ENCODE peak calls at places on chromosomes 3 and 15, in four cellular contexts. Y is CD8-positive, alpha-beta T cell; T is mesothelial cell of epicardium; W is mammary epithelial cell. F is an unnamed sample.

GRCh38 chr3:172315401-172316091 is 132.7 kb downstream of the GHSR start:
- DNase-seq in Y (no peak), T (no peak), W (peak; percentile 58), F (no peak)

GRCh38 chr3:48011771-48012170 is 4.4 kb downstream of the MAP4 start:
- DNase-seq in Y (no peak), T (no peak), W (no peak), F (no peak)

GRCh38 chr15:74011610-74012009 is 17.1 kb downstream of the PML start:
- DNase-seq in Y (no peak), T (no peak), W (no peak), F (no peak)

GRCh38 chr3:146256851-146257486 is 6.1 kb upstream of the PLSCR4 start:
- DNase-seq in Y (no peak), T (no peak), W (no peak), F (no peak)

GRCh38 chr3:16288664-16289063 is 23.7 kb downstream of the OXNAD1 start:
- DNase-seq in Y (no peak), T (no peak), W (no peak), F (no peak)

GRCh38 chr3:136792931-136793330 is 26.0 kb upstream of the SLC35G2 start:
- DNase-seq in Y (no peak), T (no peak), W (no peak), F (no peak)

GRCh38 chr3:116678853-116679252 is 30.7 kb upstream of the TUSC7 start:
- DNase-seq in Y (no peak), T (no peak), W (no peak), F (no peak)

GRCh38 chr3:173021547-173022185 is 119.4 kb downstream of the SPATA16 start:
- DNase-seq in Y (no peak), T (no peak), W (no peak), F (no peak)

GRCh38 chr3:94024385-94024784 is 4.0 kb downstream of the STX19 start:
- DNase-seq in Y (no peak), T (no peak), W (no peak), F (no peak)

GRCh38 chr3:71035314-71035713 is 548.2 kb downstream of the FOXP1 start:
- DNase-seq in Y (no peak), T (no peak), W (no peak), F (no peak)

GRCh38 chr3:34483290-34483887 is 685.0 kb downstream of the PDCD6IP start:
- DNase-seq in Y (no peak), T (no peak), W (no peak), F (no peak)

GRCh38 chr3:144031938-144032337 is 60.3 kb downstream of the DIPK2A start:
- DNase-seq in Y (no peak), T (no peak), W (peak; percentile 6), F (no peak)

GRCh38 chr3:117628896-117629295 is 919.3 kb downstream of the TUSC7 start:
- DNase-seq in Y (no peak), T (no peak), W (no peak), F (no peak)

GRCh38 chr3:126259411-126260391 is 79.3 kb upstream of the ALDH1L1 start:
- DNase-seq in Y (no peak), T (no peak), W (no peak), F (no peak)

GRCh38 chr3:127799476-127800222 is 22.7 kb downstream of the MGLL start:
- DNase-seq in Y (no peak), T (no peak), W (peak; percentile 83), F (no peak)

GRCh38 chr3:182241777-182242556 is 530.2 kb downstream of the SOX2 start:
- DNase-seq in Y (no peak), T (no peak), W (no peak), F (no peak)

GRCh38 chr3:128278761-128279593 is 125.7 kb downstream of the EEFSEC start:
- DNase-seq in Y (no peak), T (peak; percentile 63), W (no peak), F (no peak)

GRCh38 chr15:52019394-52020252 is 604 bp downstream of the MAPK6 start:
- DNase-seq in Y (peak; percentile 26), T (peak; percentile 44), W (peak; percentile 92), F (peak; percentile 82)

GRCh38 chr3:155232605-155233004 is 60.9 kb downstream of the STRIT1 start:
- DNase-seq in Y (no peak), T (no peak), W (peak; percentile 92), F (no peak)

GRCh38 chr3:30613135-30613825 is 6.9 kb downstream of the TGFBR2 start:
- DNase-seq in Y (no peak), T (no peak), W (no peak), F (no peak)

GRCh38 chr3:71726106-71726505 is 904 bp upstream of the EIF4E3 start:
- DNase-seq in Y (peak; percentile 20), T (no peak), W (no peak), F (no peak)

GRCh38 chr3:57757642-57758297 is 1.7 kb downstream of the SLMAP start:
- DNase-seq in Y (no peak), T (no peak), W (peak; percentile 46), F (no peak)

GRCh38 chr3:191331443-191331842 is 1.1 kb upstream of the UTS2B start:
- DNase-seq in Y (no peak), T (no peak), W (peak; percentile 26), F (no peak)

GRCh38 chr15:60740787-60741354 is 261.9 kb upstream of the ICE2 start:
- DNase-seq in Y (no peak), T (no peak), W (no peak), F (no peak)
- TF ChIP-seq CTCF in Y (no peak), T (no peak), W (no peak), F (no peak)

GRCh38 chr3:53130179-53131135 is at the start of gene RFT1:
- DNase-seq in Y (peak; percentile 95), T (peak; percentile 92), W (peak; percentile 93), F (peak; percentile 99)
- TF ChIP-seq CTCF in Y (no peak), T (peak; percentile 13), W (peak; percentile 21), F (no peak)

GRCh38 chr3:41095702-41096101 is 103.6 kb upstream of the CTNNB1 start:
- DNase-seq in Y (no peak), T (no peak), W (no peak), F (no peak)
- TF ChIP-seq CTCF in Y (no peak), T (no peak), W (no peak), F (no peak)

GRCh38 chr3:119034256-119035013 is at the start of gene IGSF11:
- DNase-seq in Y (peak; percentile 56), T (peak; percentile 64), W (peak; percentile 40), F (peak; percentile 23)
- TF ChIP-seq CTCF in Y (peak; percentile 67), T (no peak), W (peak; percentile 37), F (no peak)

F was measured in omental fat pad.